ENCODE peak calls at places on chromosomes 2 and 18, in seven cellular contexts. One of them, this sample, is unnamed.

GRCh38 chr2:216578325-216578724 is 54.9 kb upstream of the IGFBP2 start:
- DNase-seq in posterior cingulate gyrus: no peak
- DNase-seq in heart left ventricle: no peak
- DNase-seq in T-cell: no peak
- DNase-seq in kidney tubule cell: no peak
- DNase-seq in GM04504: no peak
- DNase-seq in right atrium auricular region: no peak
- DNase-seq in this sample: no peak

GRCh38 chr2:229269146-229269545 is 1.9 kb downstream of the PID1 start:
- DNase-seq in posterior cingulate gyrus: no peak
- DNase-seq in heart left ventricle: no peak
- DNase-seq in T-cell: no peak
- DNase-seq in kidney tubule cell: no peak
- DNase-seq in GM04504: no peak
- DNase-seq in right atrium auricular region: no peak
- DNase-seq in this sample: no peak

GRCh38 chr2:620456-621302 is 56.5 kb downstream of the TMEM18 start:
- DNase-seq in posterior cingulate gyrus: no peak
- DNase-seq in heart left ventricle: no peak
- DNase-seq in T-cell: no peak
- DNase-seq in kidney tubule cell: no peak
- DNase-seq in GM04504: no peak
- DNase-seq in right atrium auricular region: peak
- DNase-seq in this sample: no peak

GRCh38 chr2:95074663-95075439 is 46.8 kb downstream of the MRPS5 start:
- DNase-seq in posterior cingulate gyrus: no peak
- DNase-seq in heart left ventricle: no peak
- DNase-seq in T-cell: peak
- DNase-seq in kidney tubule cell: no peak
- DNase-seq in GM04504: no peak
- DNase-seq in right atrium auricular region: no peak
- DNase-seq in this sample: no peak

GRCh38 chr2:223779877-223780276 is 57.5 kb downstream of the AP1S3 start:
- DNase-seq in posterior cingulate gyrus: no peak
- DNase-seq in heart left ventricle: no peak
- DNase-seq in T-cell: peak
- DNase-seq in kidney tubule cell: peak
- DNase-seq in GM04504: no peak
- DNase-seq in right atrium auricular region: no peak
- DNase-seq in this sample: peak

GRCh38 chr2:193539188-193539587 is 1344.5 kb upstream of the TMEFF2 start:
- DNase-seq in posterior cingulate gyrus: no peak
- DNase-seq in heart left ventricle: no peak
- DNase-seq in T-cell: no peak
- DNase-seq in kidney tubule cell: no peak
- DNase-seq in GM04504: no peak
- DNase-seq in right atrium auricular region: no peak
- DNase-seq in this sample: no peak

GRCh38 chr2:67451086-67451832 is 54.1 kb downstream of the ETAA1 start:
- DNase-seq in posterior cingulate gyrus: no peak
- DNase-seq in heart left ventricle: no peak
- DNase-seq in T-cell: no peak
- DNase-seq in kidney tubule cell: peak
- DNase-seq in GM04504: no peak
- DNase-seq in right atrium auricular region: no peak
- DNase-seq in this sample: peak

GRCh38 chr2:235170016-235170415 is 218.2 kb downstream of the SH3BP4 start:
- DNase-seq in posterior cingulate gyrus: no peak
- DNase-seq in heart left ventricle: no peak
- DNase-seq in T-cell: no peak
- DNase-seq in kidney tubule cell: peak
- DNase-seq in GM04504: peak
- DNase-seq in right atrium auricular region: no peak
- DNase-seq in this sample: peak

GRCh38 chr2:140873915-140874531 is 1256.8 kb downstream of the LRP1B start:
- DNase-seq in posterior cingulate gyrus: no peak
- DNase-seq in heart left ventricle: no peak
- DNase-seq in T-cell: no peak
- DNase-seq in kidney tubule cell: no peak
- DNase-seq in GM04504: no peak
- DNase-seq in right atrium auricular region: no peak
- DNase-seq in this sample: no peak

GRCh38 chr2:19119326-19120001 is 239.0 kb downstream of the OSR1 start:
- DNase-seq in posterior cingulate gyrus: peak
- DNase-seq in heart left ventricle: no peak
- DNase-seq in T-cell: no peak
- DNase-seq in kidney tubule cell: no peak
- DNase-seq in GM04504: no peak
- DNase-seq in right atrium auricular region: no peak
- DNase-seq in this sample: no peak

GRCh38 chr2:5691659-5692529 is at the start of gene SOX11:
- DNase-seq in posterior cingulate gyrus: peak
- DNase-seq in heart left ventricle: peak
- DNase-seq in T-cell: no peak
- DNase-seq in kidney tubule cell: peak
- DNase-seq in GM04504: no peak
- DNase-seq in right atrium auricular region: no peak
- DNase-seq in this sample: peak

GRCh38 chr2:225649274-225649673 is 249.8 kb downstream of the NYAP2 start:
- DNase-seq in posterior cingulate gyrus: no peak
- DNase-seq in heart left ventricle: no peak
- DNase-seq in T-cell: no peak
- DNase-seq in kidney tubule cell: no peak
- DNase-seq in GM04504: no peak
- DNase-seq in right atrium auricular region: no peak
- DNase-seq in this sample: no peak

GRCh38 chr2:119230630-119231185 is 7.1 kb downstream of the STEAP3 start:
- DNase-seq in posterior cingulate gyrus: no peak
- DNase-seq in heart left ventricle: no peak
- DNase-seq in T-cell: no peak
- DNase-seq in kidney tubule cell: no peak
- DNase-seq in GM04504: no peak
- DNase-seq in right atrium auricular region: no peak
- DNase-seq in this sample: no peak

GRCh38 chr2:138485019-138485418 is 16.6 kb upstream of the SPOPL start:
- DNase-seq in posterior cingulate gyrus: no peak
- DNase-seq in heart left ventricle: no peak
- DNase-seq in T-cell: no peak
- DNase-seq in kidney tubule cell: peak
- DNase-seq in GM04504: no peak
- DNase-seq in right atrium auricular region: no peak
- DNase-seq in this sample: peak

GRCh38 chr2:119190321-119190720 is 31.8 kb upstream of the C1QL2 start:
- DNase-seq in posterior cingulate gyrus: no peak
- DNase-seq in heart left ventricle: no peak
- DNase-seq in T-cell: no peak
- DNase-seq in kidney tubule cell: no peak
- DNase-seq in GM04504: no peak
- DNase-seq in right atrium auricular region: no peak
- DNase-seq in this sample: no peak

GRCh38 chr18:23712445-23712844 is 23.2 kb downstream of the LAMA3 start:
- DNase-seq in posterior cingulate gyrus: no peak
- DNase-seq in heart left ventricle: no peak
- DNase-seq in T-cell: peak
- DNase-seq in kidney tubule cell: peak
- DNase-seq in GM04504: no peak
- DNase-seq in right atrium auricular region: no peak
- DNase-seq in this sample: no peak

GRCh38 chr2:6254446-6254845 is 562.3 kb downstream of the SOX11 start:
- DNase-seq in posterior cingulate gyrus: no peak
- DNase-seq in heart left ventricle: no peak
- DNase-seq in T-cell: no peak
- DNase-seq in kidney tubule cell: no peak
- DNase-seq in GM04504: no peak
- DNase-seq in right atrium auricular region: no peak
- DNase-seq in this sample: no peak

GRCh38 chr2:180583441-180584140 is 396.8 kb upstream of the UBE2E3 start:
- DNase-seq in posterior cingulate gyrus: no peak
- DNase-seq in heart left ventricle: no peak
- DNase-seq in T-cell: no peak
- DNase-seq in kidney tubule cell: no peak
- DNase-seq in GM04504: no peak
- DNase-seq in right atrium auricular region: no peak
- DNase-seq in this sample: no peak

GRCh38 chr18:31551883-31552282 is 39.8 kb upstream of the TTR start:
- DNase-seq in posterior cingulate gyrus: no peak
- DNase-seq in heart left ventricle: no peak
- DNase-seq in T-cell: no peak
- DNase-seq in kidney tubule cell: no peak
- DNase-seq in GM04504: no peak
- DNase-seq in right atrium auricular region: no peak
- DNase-seq in this sample: no peak

GRCh38 chr2:209663149-209663548 is 108.5 kb upstream of the UNC80 start:
- DNase-seq in posterior cingulate gyrus: peak
- DNase-seq in heart left ventricle: no peak
- DNase-seq in T-cell: no peak
- DNase-seq in kidney tubule cell: peak
- DNase-seq in GM04504: no peak
- DNase-seq in right atrium auricular region: no peak
- DNase-seq in this sample: no peak

This sample was measured in amniotic epithelial cell.